ENCODE peak calls at places on chromosomes 6 and 20, in six cellular contexts. R is breast epithelium, U is stomach, K is HCT116, W is transverse colon, V is endothelial cell of umbilical vein. L is an unnamed sample.

GRCh38 chr6:94902974-94903628 is 674.2 kb upstream of the MANEA start:
- DNase-seq in R (no peak), U (no peak), K (no peak), W (no peak), V (no peak), L (no peak)

GRCh38 chr20:52105045-52105572 is 86.5 kb downstream of the ZFP64 start:
- DNase-seq in R (no peak), U (no peak), K (no peak), W (no peak), V (peak; percentile 56), L (no peak)

GRCh38 chr20:63472159-63472811 is at the start of gene KCNQ2:
- DNase-seq in R (no peak), U (no peak), K (peak; percentile 32), W (no peak), V (no peak), L (no peak)

GRCh38 chr6:22366214-22366613 is 69.4 kb upstream of the PRL start:
- DNase-seq in R (no peak), U (no peak), K (no peak), W (no peak), V (no peak), L (no peak)

GRCh38 chr6:112205521-112206458 is 48.6 kb downstream of the LAMA4 start:
- DNase-seq in R (no peak), U (no peak), K (no peak), W (no peak), V (peak; percentile 86), L (no peak)

GRCh38 chr20:10218536-10219451 is at the start of gene SNAP25:
- DNase-seq in R (peak; percentile 76), U (peak; percentile 41), K (peak; percentile 54), W (peak; percentile 22), V (peak; percentile 71), L (no peak)

GRCh38 chr6:107185570-107185969 is 70.3 kb upstream of the BEND3 start:
- DNase-seq in R (no peak), U (no peak), K (no peak), W (no peak), V (peak; percentile 22), L (no peak)

GRCh38 chr6:30100585-30101422 is 12.1 kb downstream of the TRIM31 start:
- DNase-seq in R (peak; percentile 78), U (peak; percentile 76), K (no peak), W (peak; percentile 85), V (no peak), L (no peak)

GRCh38 chr6:89843070-89843469 is 13.4 kb downstream of the CASP8AP2 start:
- DNase-seq in R (no peak), U (no peak), K (no peak), W (no peak), V (peak; percentile 39), L (no peak)

GRCh38 chr6:71602385-71602949 is 283.9 kb upstream of the RIMS1 start:
- DNase-seq in R (no peak), U (no peak), K (no peak), W (no peak), V (no peak), L (no peak)

GRCh38 chr6:158174514-158174913 is 6.4 kb downstream of the GTF2H5 start:
- DNase-seq in R (peak; percentile 55), U (no peak), K (no peak), W (no peak), V (peak; percentile 35), L (no peak)

GRCh38 chr6:135722679-135723078 is 128.8 kb upstream of the PDE7B start:
- DNase-seq in R (no peak), U (peak; percentile 35), K (peak; percentile 86), W (no peak), V (peak; percentile 88), L (no peak)

GRCh38 chr6:111564482-111564945 is 41.2 kb downstream of the TRAF3IP2 start:
- DNase-seq in R (peak; percentile 45), U (no peak), K (no peak), W (no peak), V (peak; percentile 51), L (no peak)

GRCh38 chr6:35025241-35026188 is 115.6 kb downstream of the TCP11 start:
- DNase-seq in R (no peak), U (no peak), K (no peak), W (no peak), V (peak; percentile 29), L (no peak)

GRCh38 chr6:170008386-170008785 is 257.0 kb downstream of the ERMARD start:
- DNase-seq in R (no peak), U (no peak), K (no peak), W (no peak), V (no peak), L (no peak)

GRCh38 chr6:142367061-142367460 is 65.3 kb downstream of the ADGRG6 start:
- DNase-seq in R (no peak), U (no peak), K (no peak), W (no peak), V (no peak), L (no peak)

GRCh38 chr20:24969203-24970029 is 20.3 kb downstream of the CST7 start:
- DNase-seq in R (no peak), U (no peak), K (no peak), W (no peak), V (no peak), L (no peak)
- H3K4me1 ChIP-seq in R (no peaks in the 10 kb centered on the region), U (no peaks in the 10 kb centered on the region), K (no peaks in the 10 kb centered on the region), W (no peaks in the 10 kb centered on the region), V (peaks cover 9% of the 10 kb centered on the region), L (no peaks in the 10 kb centered on the region)

DNA sequence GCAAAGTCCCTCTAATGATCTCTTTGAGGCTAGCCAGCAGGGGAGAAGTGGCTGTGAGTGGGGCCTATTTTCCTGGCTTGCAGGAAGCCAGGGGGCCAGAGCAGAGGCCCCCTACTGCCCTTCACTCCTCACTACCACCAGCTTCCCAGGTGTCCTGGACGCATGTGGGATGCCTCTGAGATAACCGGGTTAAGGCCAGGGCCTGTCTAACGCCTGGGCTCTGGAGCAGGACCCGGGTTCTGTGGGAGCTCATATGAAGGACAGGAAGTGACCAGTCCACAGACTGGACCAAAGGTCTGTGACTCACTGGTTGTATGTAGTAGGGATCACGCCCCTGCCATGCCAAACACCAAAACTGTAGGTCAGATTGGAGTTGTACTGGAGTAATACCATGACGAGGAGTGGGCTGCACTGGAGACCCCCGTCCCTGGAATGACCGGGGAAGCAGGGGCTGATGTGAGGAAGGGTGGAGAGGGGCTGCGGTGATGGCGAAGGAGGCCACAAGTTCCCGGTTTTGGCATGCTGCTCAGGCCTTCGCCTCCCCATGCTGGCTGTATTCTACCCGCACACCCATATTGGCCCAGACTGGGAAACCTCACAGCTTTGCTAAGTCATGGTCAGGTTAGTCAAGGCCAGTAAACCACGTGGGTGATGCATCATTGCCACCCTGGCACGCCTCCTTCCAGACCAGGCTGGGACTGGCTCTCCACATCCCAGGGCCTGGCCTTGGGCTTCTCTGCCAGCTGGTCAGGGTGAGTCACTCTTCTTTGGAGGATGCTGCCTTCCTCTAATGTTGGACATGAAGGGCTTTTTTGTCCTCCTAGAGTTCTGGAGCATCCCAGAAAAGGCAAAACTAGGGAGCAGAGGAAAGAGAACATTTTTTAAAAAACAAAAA is 54.0 kb downstream of the PCNA start:
- DNase-seq in R (no peak), U (peak; percentile 70), K (peak; percentile 88), W (peak; percentile 26), V (peak; percentile 75), L (no peak)
- TF ChIP-seq POLR2A in R (no peak), U (no peak), K (no peak), W (no peak), V (no peak), L (no peak)

GRCh38 chr20:44570369-44570768 is 12.0 kb upstream of the PKIG start:
- DNase-seq in R (no peak), U (no peak), K (no peak), W (no peak), V (no peak), L (no peak)

GRCh38 chr20:44573501-44573869 is 8.9 kb upstream of the PKIG start:
- DNase-seq in R (no peak), U (no peak), K (no peak), W (no peak), V (no peak), L (no peak)

GRCh38 chr20:44571367-44571766 is 11.0 kb upstream of the PKIG start:
- DNase-seq in R (no peak), U (no peak), K (no peak), W (no peak), V (no peak), L (no peak)

GRCh38 chr20:44574372-44574771 is 8.0 kb upstream of the PKIG start:
- DNase-seq in R (no peak), U (no peak), K (no peak), W (no peak), V (no peak), L (no peak)

GRCh38 chr20:44572551-44573500 is 9.6 kb upstream of the PKIG start:
- DNase-seq in R (peak; percentile 73), U (no peak), K (no peak), W (peak; percentile 24), V (peak; percentile 73), L (no peak)
- TF ChIP-seq POLR2AphosphoS5 in R (no peak), U (peak; percentile 50), K (no peak), W (peak; percentile 4), V (no peak), L (peak; percentile 54)

GRCh38 chr20:62362590-62362940 is 4.5 kb downstream of the LAMA5 start:
- DNase-seq in R (no peak), U (no peak), K (no peak), W (peak; percentile 7), V (no peak), L (no peak)

GRCh38 chr20:62361799-62362589 is 5.1 kb downstream of the LAMA5 start:
- DNase-seq in R (peak; percentile 67), U (no peak), K (peak; percentile 62), W (no peak), V (no peak), L (no peak)

GRCh38 chr20:62363920-62364851 is 2.9 kb downstream of the LAMA5 start:
- DNase-seq in R (no peak), U (no peak), K (no peak), W (peak; percentile 13), V (peak; percentile 88), L (no peak)

GRCh38 chr20:62364911-62365736 is 2.0 kb downstream of the LAMA5 start:
- DNase-seq in R (no peak), U (peak; percentile 56), K (no peak), W (peak; percentile 17), V (no peak), L (no peak)

DNA sequence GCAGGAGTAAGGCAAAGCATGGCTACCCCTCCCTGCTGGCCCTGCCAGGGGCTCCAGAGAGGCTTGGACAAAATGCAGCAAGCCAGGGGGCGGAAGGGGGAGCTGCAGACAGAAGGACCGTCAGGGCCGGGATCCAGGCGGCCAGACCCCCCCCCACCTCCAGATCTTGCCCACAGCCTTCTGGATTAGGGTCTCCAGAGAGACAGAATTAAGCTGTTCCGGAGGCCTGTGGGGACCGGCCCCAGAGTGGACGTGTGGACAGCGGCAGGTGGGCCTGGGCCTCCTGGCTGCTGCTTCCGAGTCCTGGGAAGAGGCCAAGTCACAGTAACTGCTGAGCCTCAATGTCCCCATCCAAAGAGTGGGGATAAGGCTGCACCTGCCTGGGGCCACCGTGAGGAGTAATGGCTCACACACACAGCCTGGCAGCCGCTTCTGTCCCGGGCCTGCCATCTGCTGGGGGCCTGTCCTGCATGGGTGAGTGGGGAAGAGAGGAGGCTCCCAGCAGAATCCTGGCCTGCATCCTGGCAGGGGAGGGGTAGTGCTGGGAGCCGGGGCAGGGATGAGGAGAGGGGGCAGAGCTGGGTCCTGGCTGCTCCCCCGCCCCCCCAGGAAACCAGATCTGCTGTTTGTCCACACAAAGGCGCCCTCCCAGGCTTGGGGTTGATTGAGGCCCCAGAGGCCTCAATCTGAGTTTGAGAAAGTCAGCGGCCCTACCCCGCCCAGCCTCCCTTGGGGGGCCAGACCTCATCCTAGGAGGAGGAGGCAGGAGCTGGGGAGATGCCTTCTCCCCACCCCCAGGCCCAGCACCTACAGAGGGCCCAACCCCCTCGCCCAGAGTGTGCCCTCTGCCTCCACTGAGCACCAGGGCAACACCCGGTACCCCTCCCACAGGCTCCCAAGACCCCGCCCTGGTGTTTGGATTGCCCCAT is 3.9 kb downstream of the LAMA5 start:
- DNase-seq in R (no peak), U (no peak), K (no peak), W (peak; percentile 27), V (no peak), L (no peak)
- H3K4me1 ChIP-seq in R (peaks cover 24% of the 10 kb centered on the region), U (peaks cover 91% of the 10 kb centered on the region), K (peaks cover 70% of the 10 kb centered on the region), W (peaks cover 61% of the 10 kb centered on the region), V (peaks cover 58% of the 10 kb centered on the region), L (peaks cover 97% of the 10 kb centered on the region)